ENCODE peak calls at places on chromosomes 5 and 9, in seven cellular contexts. One of them, this sample, is unnamed.

GRCh38 chr5:1409386-1410110 is 35.7 kb downstream of the SLC6A3 start:
- DNase-seq in Right ventricle myocardium inferior: no peak
- DNase-seq in RCC 7860: no peak
- DNase-seq in A549: no peak
- DNase-seq in coronary artery: no peak
- DNase-seq in ureter: no peak
- DNase-seq in RPMI8226: peak; percentile 81
- DNase-seq in this sample: peak; percentile 47

GRCh38 chr9:5796298-5796697 is 36.6 kb downstream of the ERMP1 start:
- DNase-seq in coronary artery: no peak
- DNase-seq in A549: no peak
- DNase-seq in RCC 7860: no peak
- DNase-seq in RPMI8226: no peak
- DNase-seq in ureter: no peak
- DNase-seq in Right ventricle myocardium inferior: no peak
- DNase-seq in this sample: no peak

GRCh38 chr9:92609142-92609500 is 60.8 kb downstream of the IPPK start:
- DNase-seq in A549: no peak
- DNase-seq in Right ventricle myocardium inferior: no peak
- DNase-seq in ureter: no peak
- DNase-seq in coronary artery: no peak
- DNase-seq in RCC 7860: no peak
- DNase-seq in RPMI8226: no peak
- DNase-seq in this sample: no peak

GRCh38 chr5:75885321-75885720 is 168.1 kb upstream of the POC5 start:
- DNase-seq in RCC 7860: no peak
- DNase-seq in RPMI8226: no peak
- DNase-seq in coronary artery: no peak
- DNase-seq in A549: no peak
- DNase-seq in ureter: no peak
- DNase-seq in Right ventricle myocardium inferior: no peak
- DNase-seq in this sample: no peak

GRCh38 chr9:134606951-134607733 is 34.5 kb upstream of the COL5A1 start:
- DNase-seq in RCC 7860: no peak
- DNase-seq in RPMI8226: peak; percentile 78
- DNase-seq in Right ventricle myocardium inferior: no peak
- DNase-seq in A549: no peak
- DNase-seq in coronary artery: peak; percentile 40
- DNase-seq in ureter: peak; percentile 35
- DNase-seq in this sample: no peak

GRCh38 chr5:143494162-143494561 is 90.7 kb upstream of the NR3C1 start:
- DNase-seq in RPMI8226: no peak
- DNase-seq in RCC 7860: peak; percentile 31
- DNase-seq in Right ventricle myocardium inferior: no peak
- DNase-seq in ureter: no peak
- DNase-seq in A549: no peak
- DNase-seq in coronary artery: no peak
- DNase-seq in this sample: peak; percentile 15

GRCh38 chr9:108850293-108850897 is 5.4 kb downstream of the ACTL7B start:
- DNase-seq in RCC 7860: peak; percentile 44
- DNase-seq in coronary artery: no peak
- DNase-seq in Right ventricle myocardium inferior: no peak
- DNase-seq in RPMI8226: no peak
- DNase-seq in ureter: no peak
- DNase-seq in A549: no peak
- DNase-seq in this sample: peak; percentile 49

GRCh38 chr9:92097997-92098482 is 17.2 kb downstream of the SPTLC1 start:
- DNase-seq in ureter: peak; percentile 89
- DNase-seq in Right ventricle myocardium inferior: peak; percentile 79
- DNase-seq in A549: no peak
- DNase-seq in coronary artery: peak; percentile 85
- DNase-seq in RCC 7860: no peak
- DNase-seq in RPMI8226: no peak
- DNase-seq in this sample: no peak

GRCh38 chr5:61280205-61280604 is 51.9 kb upstream of the ZSWIM6 start:
- DNase-seq in RCC 7860: peak; percentile 57
- DNase-seq in Right ventricle myocardium inferior: no peak
- DNase-seq in coronary artery: no peak
- DNase-seq in A549: no peak
- DNase-seq in RPMI8226: peak; percentile 98
- DNase-seq in ureter: no peak
- DNase-seq in this sample: no peak

GRCh38 chr9:114464652-114465051 is 40.6 kb downstream of the WHRN start:
- DNase-seq in A549: no peak
- DNase-seq in Right ventricle myocardium inferior: no peak
- DNase-seq in ureter: no peak
- DNase-seq in RPMI8226: no peak
- DNase-seq in coronary artery: peak; percentile 19
- DNase-seq in RCC 7860: no peak
- DNase-seq in this sample: no peak

GRCh38 chr5:53114988-53115387 is 5.4 kb upstream of the MOCS2 start:
- DNase-seq in RPMI8226: no peak
- DNase-seq in Right ventricle myocardium inferior: no peak
- DNase-seq in coronary artery: no peak
- DNase-seq in ureter: no peak
- DNase-seq in RCC 7860: no peak
- DNase-seq in A549: no peak
- DNase-seq in this sample: no peak

GRCh38 chr5:113615708-113616107 is 102.2 kb downstream of the YTHDC2 start:
- DNase-seq in A549: no peak
- DNase-seq in ureter: no peak
- DNase-seq in Right ventricle myocardium inferior: no peak
- DNase-seq in RPMI8226: no peak
- DNase-seq in coronary artery: no peak
- DNase-seq in RCC 7860: no peak
- DNase-seq in this sample: no peak

GRCh38 chr5:58496488-58496887 is 5.3 kb downstream of the GAPT start:
- DNase-seq in ureter: no peak
- DNase-seq in RCC 7860: no peak
- DNase-seq in RPMI8226: no peak
- DNase-seq in A549: no peak
- DNase-seq in coronary artery: no peak
- DNase-seq in Right ventricle myocardium inferior: no peak
- DNase-seq in this sample: no peak

GRCh38 chr5:37090123-37090726 is 159.0 kb downstream of the CPLANE1 start:
- DNase-seq in A549: no peak
- DNase-seq in RCC 7860: no peak
- DNase-seq in RPMI8226: no peak
- DNase-seq in coronary artery: no peak
- DNase-seq in Right ventricle myocardium inferior: no peak
- DNase-seq in ureter: no peak
- DNase-seq in this sample: no peak

GRCh38 chr5:159548517-159548916 is 218.2 kb upstream of the IL12B start:
- DNase-seq in ureter: no peak
- DNase-seq in coronary artery: no peak
- DNase-seq in RPMI8226: no peak
- DNase-seq in RCC 7860: no peak
- DNase-seq in A549: no peak
- DNase-seq in Right ventricle myocardium inferior: no peak
- DNase-seq in this sample: no peak

GRCh38 chr5:78127875-78128274 is 166.6 kb downstream of the AP3B1 start:
- DNase-seq in Right ventricle myocardium inferior: no peak
- DNase-seq in A549: peak; percentile 55
- DNase-seq in RPMI8226: peak; percentile 25
- DNase-seq in ureter: no peak
- DNase-seq in RCC 7860: no peak
- DNase-seq in coronary artery: no peak
- DNase-seq in this sample: no peak

GRCh38 chr5:11227064-11227463 is 466.0 kb upstream of the DAP start:
- DNase-seq in RPMI8226: no peak
- DNase-seq in A549: no peak
- DNase-seq in RCC 7860: no peak
- DNase-seq in coronary artery: no peak
- DNase-seq in ureter: no peak
- DNase-seq in Right ventricle myocardium inferior: no peak
- DNase-seq in this sample: no peak

GRCh38 chr9:98002808-98003207 is 19.7 kb downstream of the ANP32B start:
- DNase-seq in Right ventricle myocardium inferior: no peak
- DNase-seq in RCC 7860: no peak
- DNase-seq in RPMI8226: no peak
- DNase-seq in A549: no peak
- DNase-seq in ureter: no peak
- DNase-seq in coronary artery: no peak
- DNase-seq in this sample: no peak

GRCh38 chr9:4854191-4854590 is 61.4 kb downstream of the RCL1 start:
- DNase-seq in ureter: no peak
- DNase-seq in RCC 7860: no peak
- DNase-seq in Right ventricle myocardium inferior: no peak
- DNase-seq in coronary artery: no peak
- DNase-seq in A549: no peak
- DNase-seq in RPMI8226: no peak
- DNase-seq in this sample: no peak

GRCh38 chr5:26181582-26181981 is 856.8 kb downstream of the CDH9 start:
- DNase-seq in RCC 7860: no peak
- DNase-seq in Right ventricle myocardium inferior: no peak
- DNase-seq in RPMI8226: no peak
- DNase-seq in coronary artery: no peak
- DNase-seq in A549: no peak
- DNase-seq in ureter: no peak
- DNase-seq in this sample: no peak

GRCh38 chr9:6243746-6244145 is 28.1 kb downstream of the IL33 start:
- DNase-seq in RCC 7860: peak; percentile 47
- DNase-seq in A549: no peak
- DNase-seq in Right ventricle myocardium inferior: no peak
- DNase-seq in ureter: no peak
- DNase-seq in coronary artery: no peak
- DNase-seq in RPMI8226: no peak
- DNase-seq in this sample: no peak

GRCh38 chr9:124286292-124286931 is 28.7 kb downstream of the NEK6 start:
- DNase-seq in coronary artery: no peak
- DNase-seq in Right ventricle myocardium inferior: no peak
- DNase-seq in RCC 7860: peak; percentile 98
- DNase-seq in A549: peak; percentile 76
- DNase-seq in ureter: no peak
- DNase-seq in RPMI8226: peak; percentile 77
- DNase-seq in this sample: peak; percentile 95

GRCh38 chr5:107676702-107677101 is 6.0 kb upstream of the EFNA5 start:
- DNase-seq in coronary artery: no peak
- DNase-seq in RCC 7860: no peak
- DNase-seq in A549: no peak
- DNase-seq in RPMI8226: no peak
- DNase-seq in Right ventricle myocardium inferior: no peak
- DNase-seq in ureter: no peak
- DNase-seq in this sample: no peak

GRCh38 chr9:35790025-35790384 is 1.4 kb upstream of the NPR2 start:
- DNase-seq in RPMI8226: no peak
- DNase-seq in coronary artery: no peak
- DNase-seq in A549: no peak
- DNase-seq in RCC 7860: no peak
- DNase-seq in Right ventricle myocardium inferior: no peak
- DNase-seq in ureter: no peak
- DNase-seq in this sample: no peak

GRCh38 chr9:129109504-129109903 is 1.1 kb downstream of the CRAT start:
- DNase-seq in ureter: no peak
- DNase-seq in coronary artery: no peak
- DNase-seq in RCC 7860: no peak
- DNase-seq in RPMI8226: peak; percentile 32
- DNase-seq in A549: peak; percentile 54
- DNase-seq in Right ventricle myocardium inferior: no peak
- DNase-seq in this sample: no peak

GRCh38 chr9:19032411-19032810 is 598 bp downstream of the SAXO1 start:
- DNase-seq in RPMI8226: no peak
- DNase-seq in RCC 7860: no peak
- DNase-seq in ureter: no peak
- DNase-seq in A549: no peak
- DNase-seq in Right ventricle myocardium inferior: no peak
- DNase-seq in coronary artery: no peak
- DNase-seq in this sample: no peak

GRCh38 chr5:91212336-91213092 is 170.6 kb downstream of the ARRDC3 start:
- DNase-seq in RCC 7860: no peak
- DNase-seq in ureter: peak; percentile 45
- DNase-seq in coronary artery: no peak
- DNase-seq in Right ventricle myocardium inferior: no peak
- DNase-seq in RPMI8226: no peak
- DNase-seq in A549: no peak
- DNase-seq in this sample: no peak

GRCh38 chr5:91469517-91470165 is 86.5 kb upstream of the ARRDC3 start:
- DNase-seq in RPMI8226: peak; percentile 28
- DNase-seq in Right ventricle myocardium inferior: no peak
- DNase-seq in coronary artery: no peak
- DNase-seq in RCC 7860: no peak
- DNase-seq in ureter: no peak
- DNase-seq in A549: no peak
- DNase-seq in this sample: no peak

GRCh38 chr5:93990504-93991085 is 249.2 kb upstream of the POU5F2 start:
- DNase-seq in coronary artery: no peak
- DNase-seq in RCC 7860: no peak
- DNase-seq in A549: no peak
- DNase-seq in ureter: no peak
- DNase-seq in Right ventricle myocardium inferior: no peak
- DNase-seq in RPMI8226: no peak
- DNase-seq in this sample: no peak

GRCh38 chr5:131747180-131748105 is 49.4 kb downstream of the FNIP1 start:
- DNase-seq in RPMI8226: no peak
- DNase-seq in A549: no peak
- DNase-seq in RCC 7860: peak; percentile 39
- DNase-seq in ureter: no peak
- DNase-seq in coronary artery: no peak
- DNase-seq in Right ventricle myocardium inferior: no peak
- DNase-seq in this sample: no peak

GRCh38 chr9:70110194-70111041 is 66.8 kb downstream of the MAMDC2 start:
- DNase-seq in Right ventricle myocardium inferior: no peak
- DNase-seq in RPMI8226: peak; percentile 52
- DNase-seq in coronary artery: no peak
- DNase-seq in A549: no peak
- DNase-seq in RCC 7860: peak; percentile 62
- DNase-seq in ureter: no peak
- DNase-seq in this sample: peak; percentile 60

GRCh38 chr9:76996700-76997099 is 22.8 kb upstream of the FOXB2 start:
- DNase-seq in RCC 7860: peak; percentile 10
- DNase-seq in A549: no peak
- DNase-seq in coronary artery: no peak
- DNase-seq in Right ventricle myocardium inferior: no peak
- DNase-seq in RPMI8226: no peak
- DNase-seq in ureter: no peak
- DNase-seq in this sample: peak; percentile 23

GRCh38 chr5:134142088-134142487 is 27.6 kb downstream of the TCF7 start:
- DNase-seq in A549: no peak
- DNase-seq in RCC 7860: no peak
- DNase-seq in RPMI8226: no peak
- DNase-seq in coronary artery: no peak
- DNase-seq in ureter: no peak
- DNase-seq in Right ventricle myocardium inferior: no peak
- DNase-seq in this sample: no peak

GRCh38 chr5:32540446-32540845 is 44.9 kb upstream of the SUB1 start:
- DNase-seq in Right ventricle myocardium inferior: no peak
- DNase-seq in RCC 7860: no peak
- DNase-seq in ureter: no peak
- DNase-seq in A549: no peak
- DNase-seq in RPMI8226: peak; percentile 53
- DNase-seq in coronary artery: no peak
- DNase-seq in this sample: no peak

GRCh38 chr5:178359738-178360137 is 127.1 kb upstream of the PHYKPL start:
- DNase-seq in coronary artery: no peak
- DNase-seq in RCC 7860: no peak
- DNase-seq in RPMI8226: no peak
- DNase-seq in ureter: no peak
- DNase-seq in A549: no peak
- DNase-seq in Right ventricle myocardium inferior: no peak
- DNase-seq in this sample: no peak

GRCh38 chr9:35526087-35526801 is 36.3 kb downstream of the RUSC2 start:
- DNase-seq in A549: no peak
- DNase-seq in coronary artery: no peak
- DNase-seq in RCC 7860: peak; percentile 84
- DNase-seq in ureter: no peak
- DNase-seq in Right ventricle myocardium inferior: no peak
- DNase-seq in RPMI8226: no peak
- DNase-seq in this sample: no peak

GRCh38 chr9:9921771-9922170 is 691.0 kb downstream of the PTPRD start:
- DNase-seq in Right ventricle myocardium inferior: no peak
- DNase-seq in A549: no peak
- DNase-seq in coronary artery: no peak
- DNase-seq in RCC 7860: no peak
- DNase-seq in ureter: no peak
- DNase-seq in RPMI8226: no peak
- DNase-seq in this sample: no peak

GRCh38 chr9:126723807-126724172 is 81.0 kb upstream of the ZBTB43 start:
- DNase-seq in coronary artery: no peak
- DNase-seq in RCC 7860: no peak
- DNase-seq in Right ventricle myocardium inferior: no peak
- DNase-seq in RPMI8226: no peak
- DNase-seq in A549: no peak
- DNase-seq in ureter: no peak
- DNase-seq in this sample: no peak

This sample was measured in H54.